ENCODE peak calls at places on chromosome 2, in eight cellular contexts. D is activated T-cell treated with anti-CD3 and anti-CD28 coated beads, Interleukin-2, amount 50 U/mL, for 72 hours; P is bronchial epithelial cell; G is NCI-H1092; M is NCI-H345; Y is HS-5; I is activated CD4-positive, alpha-beta T cell treated with anti-CD3 and anti-CD28 coated beads, Interleukin-2, amount 50 U/mL, for 1 hour; V is iris pigment epithelial cell. S is an unnamed sample.

GRCh38 chr2:16900405-16901025 is 234.9 kb upstream of the CYRIA start:
- DNase-seq in Y (no peak), D (no peak), M (no peak), G (no peak), V (peak), I (no peak), P (peak), S (no peak)

GRCh38 chr2:14427982-14428567 is 204.4 kb upstream of the LRATD1 start:
- DNase-seq in D (no peak), Y (peak), I (no peak), G (no peak), V (peak), M (no peak), P (peak), S (no peak)

GRCh38 chr2:233450854-233451575 is 96.7 kb downstream of the DGKD start:
- DNase-seq in Y (no peak), M (no peak), V (no peak), D (no peak), G (no peak), P (no peak), I (no peak), S (no peak)

GRCh38 chr2:165401285-165401852 is 68.1 kb upstream of the CSRNP3 start:
- DNase-seq in G (peak), P (peak), I (no peak), M (peak), D (peak), V (peak), Y (peak), S (no peak)

GRCh38 chr2:169822036-169822435 is 2.7 kb downstream of the METTL5 start:
- DNase-seq in I (no peak), V (no peak), G (no peak), M (no peak), D (no peak), P (no peak), Y (no peak), S (no peak)

GRCh38 chr2:216661639-216662375 is 28.6 kb downstream of the IGFBP2 start:
- DNase-seq in D (no peak), V (no peak), Y (no peak), M (no peak), G (no peak), P (no peak), I (no peak), S (no peak)

GRCh38 chr2:44086639-44087036 is 82.0 kb upstream of the PPM1B start:
- DNase-seq in V (no peak), Y (no peak), M (no peak), G (no peak), D (no peak), I (no peak), P (no peak), S (no peak)

GRCh38 chr2:73701968-73702665 is 35.0 kb downstream of the TPRKB start:
- DNase-seq in G (no peak), P (no peak), D (no peak), V (no peak), M (no peak), I (no peak), Y (no peak), S (no peak)

GRCh38 chr2:179595284-179595683 is 266.1 kb downstream of the ZNF385B start:
- DNase-seq in M (no peak), D (no peak), I (no peak), P (no peak), G (no peak), V (no peak), Y (no peak), S (no peak)

GRCh38 chr2:8692783-8693768 is 11.2 kb downstream of the ID2 start:
- DNase-seq in I (no peak), G (no peak), M (no peak), D (peak), V (peak), P (no peak), Y (no peak), S (no peak)

GRCh38 chr2:30666307-30666874 is 140.9 kb downstream of the CAPN13 start:
- DNase-seq in M (peak), P (peak), I (no peak), V (peak), Y (peak), D (no peak), G (no peak), S (no peak)

GRCh38 chr2:176115883-176116813 is at the start of gene HOXD10:
- DNase-seq in G (peak), D (no peak), P (no peak), M (no peak), Y (no peak), V (no peak), I (no peak), S (no peak)

GRCh38 chr2:236552586-236552985 is 17.0 kb upstream of the ACKR3 start:
- DNase-seq in M (no peak), V (no peak), I (no peak), Y (no peak), P (no peak), D (no peak), G (no peak), S (no peak)